ENCODE peak calls at places on chromosomes 2 and 18, in four cellular contexts. One of them, this sample, is unnamed.

GRCh38 chr2:3034396-3034795 is 343.2 kb downstream of the EIPR1 start:
- DNase-seq in bronchial epithelial cell: no peak
- DNase-seq in kidney: no peak
- DNase-seq in fibroblast of villous mesenchyme: no peak
- DNase-seq in this sample: no peak

GRCh38 chr2:158499383-158499782 is 42.6 kb downstream of the PKP4 start:
- DNase-seq in bronchial epithelial cell: no peak
- DNase-seq in kidney: no peak
- DNase-seq in fibroblast of villous mesenchyme: no peak
- DNase-seq in this sample: no peak

GRCh38 chr2:219294356-219295351 is 14.5 kb downstream of the PTPRN start:
- DNase-seq in bronchial epithelial cell: peak; percentile 77
- DNase-seq in kidney: peak; percentile 94
- DNase-seq in fibroblast of villous mesenchyme: peak; percentile 77
- DNase-seq in this sample: peak; percentile 62

GRCh38 chr18:79659733-79660132 is 19.9 kb upstream of the CTDP1 start:
- DNase-seq in bronchial epithelial cell: no peak
- DNase-seq in kidney: no peak
- DNase-seq in fibroblast of villous mesenchyme: no peak
- DNase-seq in this sample: no peak

GRCh38 chr2:173906626-173907025 is 58.5 kb downstream of the SP3 start:
- DNase-seq in bronchial epithelial cell: no peak
- DNase-seq in kidney: no peak
- DNase-seq in fibroblast of villous mesenchyme: no peak
- DNase-seq in this sample: no peak

GRCh38 chr18:51778115-51778514 is 561.9 kb upstream of the DCC start:
- DNase-seq in bronchial epithelial cell: no peak
- DNase-seq in kidney: no peak
- DNase-seq in fibroblast of villous mesenchyme: no peak
- DNase-seq in this sample: no peak

GRCh38 chr2:144127693-144128092 is 392.2 kb downstream of the ZEB2 start:
- DNase-seq in bronchial epithelial cell: no peak
- DNase-seq in kidney: no peak
- DNase-seq in fibroblast of villous mesenchyme: no peak
- DNase-seq in this sample: no peak

GRCh38 chr2:39724828-39725144 is 54.3 kb downstream of the THUMPD2 start:
- DNase-seq in bronchial epithelial cell: peak; percentile 78
- DNase-seq in kidney: no peak
- DNase-seq in fibroblast of villous mesenchyme: no peak
- DNase-seq in this sample: no peak

GRCh38 chr2:20282916-20283592 is 58.1 kb upstream of the SDC1 start:
- DNase-seq in bronchial epithelial cell: no peak
- DNase-seq in kidney: peak; percentile 87
- DNase-seq in fibroblast of villous mesenchyme: peak; percentile 32
- DNase-seq in this sample: peak; percentile 44

GRCh38 chr2:95044598-95044997 is 19.1 kb downstream of the MAL start:
- DNase-seq in bronchial epithelial cell: no peak
- DNase-seq in kidney: peak; percentile 66
- DNase-seq in fibroblast of villous mesenchyme: no peak
- DNase-seq in this sample: no peak

GRCh38 chr2:134852518-134852917 is 14.1 kb downstream of the ACMSD start:
- DNase-seq in bronchial epithelial cell: no peak
- DNase-seq in kidney: no peak
- DNase-seq in fibroblast of villous mesenchyme: no peak
- DNase-seq in this sample: no peak

GRCh38 chr2:217729426-217730058 is 273.3 kb downstream of the TNS1 start:
- DNase-seq in bronchial epithelial cell: no peak
- DNase-seq in kidney: no peak
- DNase-seq in fibroblast of villous mesenchyme: no peak
- DNase-seq in this sample: no peak

GRCh38 chr2:151922845-151923666 is 94.8 kb upstream of the ARL5A start:
- DNase-seq in bronchial epithelial cell: peak; percentile 91
- DNase-seq in kidney: peak; percentile 92
- DNase-seq in fibroblast of villous mesenchyme: peak; percentile 25
- DNase-seq in this sample: peak; percentile 63

GRCh38 chr2:19488009-19488691 is 129.7 kb upstream of the OSR1 start:
- DNase-seq in bronchial epithelial cell: peak; percentile 97
- DNase-seq in kidney: no peak
- DNase-seq in fibroblast of villous mesenchyme: peak; percentile 35
- DNase-seq in this sample: peak; percentile 77

GRCh38 chr2:227674485-227674884 is 7.9 kb downstream of the SCYGR5 start:
- DNase-seq in bronchial epithelial cell: no peak
- DNase-seq in kidney: no peak
- DNase-seq in fibroblast of villous mesenchyme: peak; percentile 19
- DNase-seq in this sample: peak; percentile 53

GRCh38 chr2:110149330-110150220 is 34.0 kb upstream of the MALL start:
- DNase-seq in bronchial epithelial cell: peak; percentile 94
- DNase-seq in kidney: no peak
- DNase-seq in fibroblast of villous mesenchyme: peak; percentile 88
- DNase-seq in this sample: peak; percentile 74

GRCh38 chr18:36942264-36942663 is 113.3 kb downstream of the KIAA1328 start:
- DNase-seq in bronchial epithelial cell: peak; percentile 45
- DNase-seq in kidney: no peak
- DNase-seq in fibroblast of villous mesenchyme: peak; percentile 55
- DNase-seq in this sample: peak; percentile 41

GRCh38 chr2:24830351-24830750 is 37.1 kb downstream of the CENPO start:
- DNase-seq in bronchial epithelial cell: peak; percentile 7
- DNase-seq in kidney: no peak
- DNase-seq in fibroblast of villous mesenchyme: peak; percentile 72
- DNase-seq in this sample: peak; percentile 48

GRCh38 chr2:44943693-44944101 is 2.2 kb downstream of the SIX3 start:
- DNase-seq in bronchial epithelial cell: no peak
- DNase-seq in kidney: no peak
- DNase-seq in fibroblast of villous mesenchyme: no peak
- DNase-seq in this sample: no peak

GRCh38 chr2:212845941-212846340 is 305.5 kb downstream of the IKZF2 start:
- DNase-seq in bronchial epithelial cell: peak; percentile 96
- DNase-seq in kidney: no peak
- DNase-seq in fibroblast of villous mesenchyme: peak; percentile 42
- DNase-seq in this sample: peak; percentile 40

GRCh38 chr2:69013837-69014796 is 1.1 kb downstream of the ANTXR1 start:
- DNase-seq in bronchial epithelial cell: no peak
- DNase-seq in kidney: no peak
- DNase-seq in fibroblast of villous mesenchyme: peak; percentile 62
- DNase-seq in this sample: peak; percentile 55

GRCh38 chr2:241645915-241646250 is 8.4 kb downstream of the ATG4B start:
- DNase-seq in bronchial epithelial cell: no peak
- DNase-seq in kidney: no peak
- DNase-seq in fibroblast of villous mesenchyme: no peak
- DNase-seq in this sample: no peak

This sample was measured in amniotic epithelial cell.